ENCODE peak calls at places on chromosomes 5 and 9, in six cellular contexts. Q, Z, C, V, M and U are unnamed samples.

GRCh38 chr9:15154677-15155076 is 152.3 kb downstream of the TTC39B start:
- DNase-seq in V (no peak), Z (no peak), Q (no peak), C (no peak), M (no peak), U (no peak)

GRCh38 chr5:178331491-178331981 is 98.9 kb upstream of the PHYKPL start:
- DNase-seq in V (no peak), Q (no peak), C (no peak), Z (no peak), M (no peak), U (no peak)

GRCh38 chr5:153938131-153938842 is 100.4 kb downstream of the FAM114A2 start:
- DNase-seq in M (no peak), Z (peak; percentile 64), C (no peak), Q (no peak), V (peak; percentile 47), U (no peak)

GRCh38 chr5:65535529-65535987 is 27.4 kb downstream of the CENPK start:
- DNase-seq in C (peak; percentile 30), Q (no peak), V (no peak), M (no peak), Z (no peak), U (peak; percentile 60)

GRCh38 chr9:109974143-109974917 is 194.3 kb downstream of the PALM2AKAP2 start:
- DNase-seq in C (no peak), Q (no peak), V (no peak), Z (no peak), M (no peak), U (no peak)

GRCh38 chr5:73236541-73237128 is 63.6 kb downstream of the TMEM174 start:
- DNase-seq in V (no peak), Z (no peak), C (peak; percentile 96), Q (no peak), M (no peak), U (peak; percentile 86)

GRCh38 chr9:137045294-137046093 is 483 bp downstream of the NPDC1 start:
- DNase-seq in Z (peak; percentile 71), Q (no peak), C (peak; percentile 46), V (no peak), M (peak; percentile 54), U (no peak)

GRCh38 chr5:83331842-83332241 is 139.7 kb upstream of the VCAN start:
- DNase-seq in C (peak; percentile 18), Z (peak; percentile 23), Q (no peak), V (no peak), M (peak; percentile 55), U (peak; percentile 20)

GRCh38 chr9:33164138-33164809 is 2.9 kb downstream of the B4GALT1 start:
- DNase-seq in C (no peak), M (no peak), Q (no peak), Z (no peak), V (peak; percentile 18), U (no peak)

GRCh38 chr9:23941051-23941450 is 115.0 kb upstream of the ELAVL2 start:
- DNase-seq in V (no peak), Q (no peak), C (peak; percentile 38), M (no peak), Z (no peak), U (peak; percentile 40)

GRCh38 chr5:52502591-52502990 is 285.1 kb upstream of the ITGA1 start:
- DNase-seq in Q (peak; percentile 63), Z (no peak), C (no peak), M (no peak), V (no peak), U (no peak)

GRCh38 chr5:122713026-122713425 is 61.9 kb upstream of the SNX2 start:
- DNase-seq in V (no peak), M (no peak), Q (no peak), C (no peak), Z (no peak), U (no peak)

GRCh38 chr5:176822041-176822425 is 11.7 kb downstream of the UNC5A start:
- DNase-seq in Q (no peak), Z (no peak), M (no peak), V (no peak), C (no peak), U (peak; percentile 87)